ENCODE peak calls at places on chromosomes 11 and 22, in eight cellular contexts. W is lower lobe of right lung; Z is adrenal gland; S is endothelial cell of umbilical vein; H is HCT116; L is thoracic aorta; Y is heart right ventricle; C is CD4-positive, alpha-beta T cell. M is an unnamed sample.

GRCh38 chr22:41578114-41578513 is 11.5 kb downstream of the PMM1 start:
- DNase-seq in Z (peak; percentile 46), S (no peak), L (no peak), W (no peak), Y (no peak), C (no peak), H (no peak), M (no peak)

GRCh38 chr11:128326791-128327190 is 260.6 kb downstream of the ETS1 start:
- DNase-seq in W (no peak), C (no peak), L (no peak), S (no peak), Y (no peak), Z (no peak), H (no peak), M (no peak)

GRCh38 chr11:104164028-104164520 is at the start of gene PDGFD:
- DNase-seq in C (no peak), S (peak; percentile 89), W (peak; percentile 59), Y (peak; percentile 65), H (no peak), L (peak; percentile 2), Z (peak; percentile 85), M (peak; percentile 72)

GRCh38 chr22:43118953-43119458 is 8.5 kb downstream of the BIK start:
- DNase-seq in S (no peak), C (no peak), Z (no peak), L (no peak), Y (no peak), W (no peak), H (no peak), M (no peak)

GRCh38 chr11:30128269-30128932 is 102.4 kb upstream of the FSHB start:
- DNase-seq in S (peak; percentile 31), Y (no peak), C (no peak), H (peak; percentile 12), W (no peak), Z (no peak), L (no peak), M (no peak)

GRCh38 chr11:58625826-58626460 is 3.5 kb downstream of the CNTF start:
- DNase-seq in W (no peak), C (no peak), L (no peak), Y (no peak), H (no peak), Z (no peak), S (no peak), M (no peak)

GRCh38 chr11:69048718-69049489 is at the start of gene TPCN2:
- DNase-seq in Z (peak; percentile 89), S (peak; percentile 98), H (peak; percentile 91), Y (peak; percentile 95), L (peak; percentile 64), C (peak; percentile 91), W (peak; percentile 94), M (peak; percentile 93)

GRCh38 chr11:131764126-131764525 is 393.7 kb downstream of the NTM start:
- DNase-seq in C (no peak), S (no peak), H (no peak), Z (no peak), Y (no peak), W (no peak), L (no peak), M (no peak)

GRCh38 chr11:13149991-13150390 is 127.6 kb upstream of the BMAL1 start:
- DNase-seq in W (no peak), C (no peak), H (no peak), Z (no peak), Y (no peak), S (no peak), L (no peak), M (no peak)

GRCh38 chr22:31089101-31090100 is 8.3 kb downstream of the SMTN start:
- DNase-seq in W (no peak), Z (peak; percentile 61), S (peak; percentile 34), H (no peak), C (no peak), Y (peak; percentile 71), L (no peak), M (no peak)

GRCh38 chr11:69525516-69526452 is 44.3 kb downstream of the LINC01488 start:
- DNase-seq in H (no peak), Z (peak; percentile 8), W (peak; percentile 33), Y (no peak), C (no peak), L (no peak), S (no peak), M (no peak)

GRCh38 chr22:19942886-19943664 is 1.5 kb upstream of the TXNRD2 start:
- DNase-seq in L (no peak), S (peak; percentile 72), Y (no peak), Z (peak; percentile 53), H (no peak), C (no peak), W (peak; percentile 37), M (no peak)

GRCh38 chr22:44861245-44861644 is 108.9 kb downstream of the ARHGAP8 start:
- DNase-seq in S (no peak), Y (no peak), H (no peak), C (no peak), L (no peak), W (no peak), Z (no peak), M (no peak)
- H3K27ac ChIP-seq in S (no peak overlapping the region), Y (no peak overlapping the region), H (no peak overlapping the region), C (no peak overlapping the region), L (no peak overlapping the region), W (no peak overlapping the region), Z (no peak overlapping the region), M (no peak overlapping the region)

DNA sequence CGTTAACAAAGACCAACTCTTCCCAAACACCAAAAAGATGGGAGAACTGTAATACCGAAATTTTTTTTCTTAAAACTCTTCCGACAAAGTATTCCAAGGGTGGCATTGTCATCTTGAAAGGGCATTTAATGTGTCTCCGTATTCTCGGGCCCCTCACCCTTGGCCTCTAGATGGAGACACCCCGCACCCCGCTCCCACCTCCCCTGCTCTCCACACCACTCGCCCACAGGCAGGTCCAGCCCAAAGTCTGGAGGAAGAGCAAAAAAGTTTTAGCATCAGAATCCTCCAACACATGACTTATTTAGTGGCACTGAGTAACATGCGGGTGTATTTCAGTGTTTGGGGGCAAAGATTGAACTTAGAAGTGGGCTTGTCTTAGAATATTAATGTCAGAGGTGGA is 20.7 kb downstream of the SPATA19 start:
- DNase-seq in L (no peak), S (no peak), C (no peak), Z (no peak), W (no peak), H (no peak), Y (no peak), M (peak; percentile 26)
- TF ChIP-seq CTCF in L (no peak), S (no peak), C (no peak), Z (no peak), W (no peak), H (no peak), Y (no peak), M (no peak)

GRCh38 chr11:282630-283360 is 4.6 kb downstream of the NLRP6 start:
- DNase-seq in C (no peak), W (no peak), Z (peak; percentile 7), H (no peak), L (no peak), Y (no peak), S (no peak), M (no peak)
- H3K27ac ChIP-seq in C (no peak overlapping the region), W (no peak overlapping the region), Z (no peak overlapping the region), H (no peak overlapping the region), L (no peak overlapping the region), Y (no peak overlapping the region), S (no peak overlapping the region), M (no peak overlapping the region)

DNA sequence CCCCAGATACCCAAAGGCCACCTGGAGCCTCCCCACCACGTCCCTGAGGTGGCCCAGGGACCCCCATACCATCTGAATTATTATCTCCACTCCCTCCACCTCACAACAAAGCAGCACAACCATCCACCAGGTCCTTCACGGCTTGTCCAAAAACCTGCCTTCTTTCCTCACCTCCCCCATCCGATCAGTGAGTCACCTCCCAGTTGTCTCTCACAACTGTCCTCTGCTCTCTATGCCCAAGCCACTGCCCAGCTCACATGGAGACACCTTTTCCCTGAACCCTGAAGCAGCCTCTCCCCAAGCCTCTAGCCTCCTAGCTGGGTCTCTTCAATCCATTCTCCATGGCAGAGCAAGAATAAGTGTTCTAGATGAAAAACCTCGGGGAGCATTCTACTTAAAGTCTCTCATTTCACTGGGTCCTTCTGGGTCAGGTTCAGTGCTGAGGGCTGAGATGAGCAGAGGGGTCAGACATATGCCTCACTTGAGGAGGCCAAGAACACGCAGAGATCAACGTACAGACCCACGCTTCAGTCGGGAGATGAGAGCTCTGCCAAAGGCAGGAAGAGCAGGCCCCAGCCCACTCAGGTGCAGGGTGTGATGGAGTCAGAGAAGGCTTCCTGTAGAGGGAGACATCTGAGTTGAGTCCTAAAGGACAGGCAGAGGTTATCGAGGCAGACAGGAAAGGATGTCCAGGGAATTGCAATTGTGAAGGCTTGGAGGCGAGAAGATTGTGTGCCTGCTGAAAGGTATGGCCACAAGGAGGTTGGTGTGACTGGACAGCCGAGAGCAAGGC is 74.7 kb downstream of the PDE2A start:
- DNase-seq in Y (no peak), S (no peak), H (no peak), L (no peak), C (no peak), W (no peak), Z (peak; percentile 53), M (no peak)
- TF ChIP-seq CTCF in Y (no peak), S (no peak), H (no peak), L (no peak), C (no peak), W (no peak), Z (no peak), M (no peak)

M was measured in right atrium auricular region.